ENCODE peak calls at places on chromosome 10, in seven cellular contexts. One of them, this sample, is unnamed.
A peak's percentile ranks its signal among the peaks of the same experiment; 100 is the strongest.

GRCh38 chr10:11373626-11374310 is 237.7 kb downstream of the USP6NL start:
- DNase-seq in H9: no peak
- DNase-seq in adrenal gland: no peak
- DNase-seq in HepG2: no peak
- DNase-seq in A673: no peak
- DNase-seq in psoas muscle: no peak
- DNase-seq in fibroblast of lung: peak; percentile 6
- DNase-seq in this sample: no peak

GRCh38 chr10:12768156-12768731 is 233.3 kb downstream of the CCDC3 start:
- DNase-seq in HepG2: no peak
- DNase-seq in H9: no peak
- DNase-seq in A673: no peak
- DNase-seq in adrenal gland: peak; percentile 43
- DNase-seq in fibroblast of lung: peak; percentile 79
- DNase-seq in psoas muscle: no peak
- DNase-seq in this sample: no peak

GRCh38 chr10:124626759-124627380 is 117.3 kb downstream of the FAM53B start:
- DNase-seq in A673: no peak
- DNase-seq in adrenal gland: no peak
- DNase-seq in psoas muscle: no peak
- DNase-seq in fibroblast of lung: no peak
- DNase-seq in H9: no peak
- DNase-seq in HepG2: no peak
- DNase-seq in this sample: peak; percentile 42

GRCh38 chr10:17174626-17175025 is 26.8 kb downstream of the TRDMT1 start:
- DNase-seq in psoas muscle: no peak
- DNase-seq in HepG2: no peak
- DNase-seq in adrenal gland: no peak
- DNase-seq in A673: no peak
- DNase-seq in H9: no peak
- DNase-seq in fibroblast of lung: peak; percentile 40
- DNase-seq in this sample: peak; percentile 14

GRCh38 chr10:109961181-109962001 is 38.1 kb upstream of the XPNPEP1 start:
- DNase-seq in A673: peak; percentile 32
- DNase-seq in H9: no peak
- DNase-seq in psoas muscle: no peak
- DNase-seq in fibroblast of lung: peak; percentile 69
- DNase-seq in adrenal gland: no peak
- DNase-seq in HepG2: no peak
- DNase-seq in this sample: peak; percentile 37

GRCh38 chr10:43983405-43983804 is 334.7 kb upstream of the ZNF32 start:
- DNase-seq in adrenal gland: no peak
- DNase-seq in fibroblast of lung: no peak
- DNase-seq in H9: no peak
- DNase-seq in HepG2: no peak
- DNase-seq in psoas muscle: no peak
- DNase-seq in A673: no peak
- DNase-seq in this sample: no peak

GRCh38 chr10:9175200-9175599 is 1120.7 kb downstream of the GATA3 start:
- DNase-seq in HepG2: no peak
- DNase-seq in fibroblast of lung: no peak
- DNase-seq in A673: no peak
- DNase-seq in psoas muscle: no peak
- DNase-seq in adrenal gland: no peak
- DNase-seq in H9: no peak
- DNase-seq in this sample: no peak

GRCh38 chr10:124243702-124244121 is 150.3 kb upstream of the CHST15 start:
- DNase-seq in A673: no peak
- DNase-seq in adrenal gland: no peak
- DNase-seq in HepG2: no peak
- DNase-seq in psoas muscle: no peak
- DNase-seq in H9: no peak
- DNase-seq in fibroblast of lung: no peak
- DNase-seq in this sample: no peak

GRCh38 chr10:44949915-44950314 is 9.7 kb upstream of the RASSF4 start:
- DNase-seq in adrenal gland: no peak
- DNase-seq in H9: peak; percentile 9
- DNase-seq in A673: no peak
- DNase-seq in fibroblast of lung: no peak
- DNase-seq in psoas muscle: no peak
- DNase-seq in HepG2: no peak
- DNase-seq in this sample: no peak

GRCh38 chr10:12512292-12513002 is 163.1 kb downstream of the CAMK1D start:
- DNase-seq in psoas muscle: no peak
- DNase-seq in adrenal gland: no peak
- DNase-seq in fibroblast of lung: peak; percentile 19
- DNase-seq in H9: no peak
- DNase-seq in A673: no peak
- DNase-seq in HepG2: no peak
- DNase-seq in this sample: no peak

GRCh38 chr10:125479059-125479458 is 203.9 kb downstream of the TEX36 start:
- DNase-seq in adrenal gland: no peak
- DNase-seq in HepG2: no peak
- DNase-seq in A673: no peak
- DNase-seq in psoas muscle: no peak
- DNase-seq in fibroblast of lung: peak; percentile 52
- DNase-seq in H9: no peak
- DNase-seq in this sample: no peak

GRCh38 chr10:78852856-78853255 is 215.9 kb upstream of the ZMIZ1 start:
- DNase-seq in adrenal gland: peak; percentile 71
- DNase-seq in A673: peak; percentile 9
- DNase-seq in H9: peak; percentile 69
- DNase-seq in HepG2: no peak
- DNase-seq in fibroblast of lung: no peak
- DNase-seq in psoas muscle: no peak
- DNase-seq in this sample: no peak
- TF ChIP-seq CTCF in adrenal gland: no peak
- TF ChIP-seq CTCF in A673: peak; percentile 42
- TF ChIP-seq CTCF in H9: peak; percentile 72
- TF ChIP-seq CTCF in HepG2: peak; percentile 24
- TF ChIP-seq CTCF in fibroblast of lung: peak; percentile 14
- TF ChIP-seq CTCF in psoas muscle: no peak
- TF ChIP-seq CTCF in this sample: peak; percentile 17

GRCh38 chr10:93469454-93469853 is 12.7 kb downstream of the MYOF start:
- DNase-seq in fibroblast of lung: no peak
- DNase-seq in H9: no peak
- DNase-seq in A673: no peak
- DNase-seq in HepG2: no peak
- DNase-seq in psoas muscle: no peak
- DNase-seq in adrenal gland: no peak
- DNase-seq in this sample: no peak
- H3K4me1 ChIP-seq in fibroblast of lung: peaks cover 78% of the 10 kb centered on the region
- H3K4me1 ChIP-seq in H9: no peaks in the 10 kb centered on the region
- H3K4me1 ChIP-seq in A673: peaks cover 14% of the 10 kb centered on the region
- H3K4me1 ChIP-seq in HepG2: peaks cover 6% of the 10 kb centered on the region
- H3K4me1 ChIP-seq in psoas muscle: peaks cover 17% of the 10 kb centered on the region
- H3K4me1 ChIP-seq in adrenal gland: peaks cover 70% of the 10 kb centered on the region
- H3K4me1 ChIP-seq in this sample: peaks cover 60% of the 10 kb centered on the region

GRCh38 chr10:83469719-83470336 is 669.5 kb upstream of the GHITM start:
- DNase-seq in adrenal gland: no peak
- DNase-seq in H9: no peak
- DNase-seq in fibroblast of lung: peak; percentile 28
- DNase-seq in HepG2: no peak
- DNase-seq in A673: no peak
- DNase-seq in psoas muscle: no peak
- DNase-seq in this sample: no peak
- TF ChIP-seq CTCF in adrenal gland: no peak
- TF ChIP-seq CTCF in H9: no peak
- TF ChIP-seq CTCF in fibroblast of lung: no peak
- TF ChIP-seq CTCF in HepG2: no peak
- TF ChIP-seq CTCF in A673: no peak
- TF ChIP-seq CTCF in psoas muscle: no peak
- TF ChIP-seq CTCF in this sample: no peak

GRCh38 chr10:77409697-77410471 is 227.7 kb downstream of the KCNMA1 start:
- DNase-seq in A673: no peak
- DNase-seq in H9: no peak
- DNase-seq in adrenal gland: no peak
- DNase-seq in psoas muscle: no peak
- DNase-seq in fibroblast of lung: no peak
- DNase-seq in HepG2: no peak
- DNase-seq in this sample: peak; percentile 88
- H3K4me1 ChIP-seq in A673: no peaks in the 10 kb centered on the region
- H3K4me1 ChIP-seq in H9: peaks cover 2% of the 10 kb centered on the region
- H3K4me1 ChIP-seq in adrenal gland: no peaks in the 10 kb centered on the region
- H3K4me1 ChIP-seq in psoas muscle: peaks cover 26% of the 10 kb centered on the region
- H3K4me1 ChIP-seq in fibroblast of lung: peaks cover 18% of the 10 kb centered on the region
- H3K4me1 ChIP-seq in HepG2: no peaks in the 10 kb centered on the region
- H3K4me1 ChIP-seq in this sample: peaks cover 14% of the 10 kb centered on the region

GRCh38 chr10:92839191-92840085 is 8.9 kb upstream of the EXOC6 start:
- DNase-seq in HepG2: peak; percentile 34
- DNase-seq in A673: peak; percentile 86
- DNase-seq in fibroblast of lung: peak; percentile 70
- DNase-seq in adrenal gland: peak; percentile 79
- DNase-seq in psoas muscle: peak; percentile 77
- DNase-seq in H9: peak; percentile 82
- DNase-seq in this sample: peak; percentile 52
- TF ChIP-seq CTCF in HepG2: peak; percentile 54
- TF ChIP-seq CTCF in A673: peak; percentile 70
- TF ChIP-seq CTCF in fibroblast of lung: peak; percentile 8
- TF ChIP-seq CTCF in adrenal gland: no peak
- TF ChIP-seq CTCF in psoas muscle: peak; percentile 16
- TF ChIP-seq CTCF in H9: peak; percentile 89
- TF ChIP-seq CTCF in this sample: no peak

This sample was measured in thyroid gland.